ENCODE peak calls at places on chromosomes 7 and 10, in four cellular contexts. Y is stimulated activated CD8-positive, alpha-beta memory T cell treated with anti-CD3 and anti-CD28 coated beads, Interleukin-2, amount 100 ng/mL, for 48 hours; A is A549; R is Jurkat, Clone E6-1. C is an unnamed sample.

GRCh38 chr10:30645340-30645827 is 15.8 kb upstream of the LYZL2 start:
- DNase-seq in Y (peak), A (no peak), R (peak), C (no peak)

GRCh38 chr10:89171263-89171872 is 35.7 kb downstream of the CH25H start:
- DNase-seq in A (no peak), R (no peak), Y (no peak), C (no peak)

GRCh38 chr10:93718937-93719725 is 16.7 kb upstream of the FRA10AC1 start:
- DNase-seq in R (no peak), Y (no peak), A (no peak), C (no peak)

GRCh38 chr7:101223528-101223927 is 5.6 kb downstream of the ZNHIT1 start:
- DNase-seq in R (no peak), Y (no peak), A (no peak), C (no peak)

GRCh38 chr7:93894966-93895650 is 4.6 kb upstream of the TFPI2 start:
- DNase-seq in A (no peak), Y (no peak), R (no peak), C (no peak)

GRCh38 chr7:29336851-29337627 is 142.5 kb downstream of the CHN2 start:
- DNase-seq in R (no peak), Y (no peak), A (no peak), C (no peak)

GRCh38 chr10:91247360-91248111 is 27.1 kb downstream of the PCGF5 start:
- DNase-seq in R (no peak), Y (no peak), A (no peak), C (no peak)

GRCh38 chr10:68247931-68248330 is 16.0 kb upstream of the ATOH7 start:
- DNase-seq in Y (no peak), R (no peak), A (no peak), C (no peak)

GRCh38 chr7:12158334-12159060 is 52.6 kb upstream of the TMEM106B start:
- DNase-seq in Y (no peak), A (peak), R (no peak), C (no peak)

GRCh38 chr7:20306499-20306946 is 24.2 kb upstream of the ITGB8 start:
- DNase-seq in Y (no peak), A (no peak), R (no peak), C (no peak)

GRCh38 chr7:112566392-112567324 is 85.9 kb downstream of the LSMEM1 start:
- DNase-seq in Y (no peak), A (no peak), R (no peak), C (no peak)

GRCh38 chr7:148830897-148831692 is 53.0 kb downstream of the EZH2 start:
- DNase-seq in Y (no peak), R (no peak), A (no peak), C (no peak)

GRCh38 chr7:116231543-116232401 is 21.4 kb downstream of the TES start:
- DNase-seq in R (no peak), Y (no peak), A (no peak), C (no peak)

GRCh38 chr10:43045246-43045621 is 31.6 kb upstream of the RET start:
- DNase-seq in A (no peak), R (no peak), Y (no peak), C (no peak)

GRCh38 chr7:121278120-121279021 is 50.4 kb upstream of the WNT16 start:
- DNase-seq in A (no peak), Y (no peak), R (no peak), C (peak)

GRCh38 chr7:139602143-139602722 is 78.7 kb downstream of the CLEC2L start:
- DNase-seq in R (peak), Y (no peak), A (peak), C (no peak)

GRCh38 chr7:47636111-47636692 is 54.3 kb upstream of the TNS3 start:
- DNase-seq in R (no peak), A (no peak), Y (no peak), C (no peak)

GRCh38 chr10:14570800-14571199 is 203.9 kb downstream of the FAM107B start:
- DNase-seq in Y (no peak), A (no peak), R (no peak), C (no peak)

GRCh38 chr10:5569568-5569967 is 44.8 kb downstream of the CALML3 start:
- DNase-seq in A (no peak), R (no peak), Y (no peak), C (no peak)

GRCh38 chr7:44650772-44651171 is 44.3 kb downstream of the OGDH start:
- DNase-seq in R (no peak), Y (no peak), A (no peak), C (no peak)

GRCh38 chr7:19834566-19834965 is 61.1 kb upstream of the TMEM196 start:
- DNase-seq in Y (no peak), R (no peak), A (no peak), C (no peak)

GRCh38 chr7:134368851-134369533 is 52.3 kb upstream of the SLC35B4 start:
- DNase-seq in R (no peak), Y (no peak), A (peak), C (no peak)

GRCh38 chr10:107732045-107732444 is 567.5 kb upstream of the SORCS1 start:
- DNase-seq in R (no peak), Y (no peak), A (no peak), C (no peak)

GRCh38 chr7:137578541-137578940 is 235.0 kb upstream of the PTN start:
- DNase-seq in R (no peak), Y (no peak), A (no peak), C (no peak)

GRCh38 chr10:8049874-8050560 is 4.5 kb upstream of the GATA3 start:
- DNase-seq in A (peak), Y (no peak), R (no peak), C (no peak)

GRCh38 chr10:110414563-110415309 is 83.0 kb upstream of the DUSP5 start:
- DNase-seq in R (peak), Y (peak), A (peak), C (no peak)

GRCh38 chr10:103382769-103383168 is 13.5 kb downstream of the ATP5MK start:
- DNase-seq in Y (no peak), A (no peak), R (no peak), C (no peak)

GRCh38 chr7:91247497-91247896 is 16.7 kb upstream of the FZD1 start:
- DNase-seq in Y (no peak), R (no peak), A (no peak), C (no peak)

GRCh38 chr10:21261705-21262285 is 263.7 kb downstream of the SKIDA1 start:
- DNase-seq in A (no peak), Y (no peak), R (no peak), C (no peak)

GRCh38 chr10:122149607-122150505 is 121.2 kb upstream of the BTBD16 start:
- DNase-seq in A (no peak), R (no peak), Y (no peak), C (no peak)

GRCh38 chr7:96304573-96304972 is 17.3 kb downstream of the SLC25A13 start:
- DNase-seq in A (no peak), Y (no peak), R (no peak), C (no peak)

GRCh38 chr7:78139335-78139734 is 340.8 kb downstream of the PHTF2 start:
- DNase-seq in Y (no peak), A (no peak), R (no peak), C (no peak)

GRCh38 chr7:102892631-102893278 is 20.0 kb upstream of the LRRC17 start:
- DNase-seq in A (no peak), R (no peak), Y (no peak), C (no peak)

GRCh38 chr7:158428842-158429753 is 158.5 kb downstream of the PTPRN2 start:
- DNase-seq in Y (no peak), A (no peak), R (no peak), C (no peak)

GRCh38 chr7:81284576-81284975 is 365.7 kb upstream of the SEMA3C start:
- DNase-seq in A (no peak), R (no peak), Y (no peak), C (no peak)

GRCh38 chr7:112069879-112070321 is 136.3 kb downstream of the DOCK4 start:
- DNase-seq in A (no peak), Y (no peak), R (no peak), C (no peak)